ENCODE peak calls at places on chromosomes 1 and 21, in seven cellular contexts. One of them, this sample, is unnamed. For H3K4me1, the result is how much of the 10 kb centered on the place peaks cover.

GRCh38 chr1:77392486-77392885 is 110.7 kb downstream of the AK5 start:
- DNase-seq in CD4-positive, alpha-beta memory T cell: no peak
- DNase-seq in left ventricle myocardium inferior: no peak
- DNase-seq in thoracic aorta: no peak
- DNase-seq in aorta: no peak
- DNase-seq in colonic mucosa: no peak
- DNase-seq in body of pancreas: no peak
- DNase-seq in this sample: no peak

GRCh38 chr1:201728731-201729130 is 100.2 kb upstream of the IPO9 start:
- DNase-seq in thoracic aorta: no peak
- DNase-seq in CD4-positive, alpha-beta memory T cell: no peak
- DNase-seq in aorta: no peak
- DNase-seq in colonic mucosa: no peak
- DNase-seq in body of pancreas: no peak
- DNase-seq in left ventricle myocardium inferior: no peak
- DNase-seq in this sample: no peak

GRCh38 chr1:237927198-237927597 is 36.5 kb upstream of the ZP4 start:
- DNase-seq in CD4-positive, alpha-beta memory T cell: no peak
- DNase-seq in thoracic aorta: no peak
- DNase-seq in aorta: no peak
- DNase-seq in body of pancreas: no peak
- DNase-seq in colonic mucosa: no peak
- DNase-seq in left ventricle myocardium inferior: no peak
- DNase-seq in this sample: no peak

GRCh38 chr1:93433407-93433961 is 14.4 kb upstream of the FNBP1L start:
- DNase-seq in body of pancreas: peak
- DNase-seq in CD4-positive, alpha-beta memory T cell: no peak
- DNase-seq in left ventricle myocardium inferior: no peak
- DNase-seq in thoracic aorta: no peak
- DNase-seq in colonic mucosa: no peak
- DNase-seq in aorta: no peak
- DNase-seq in this sample: no peak

GRCh38 chr1:6995789-6996188 is 210.5 kb downstream of the CAMTA1 start:
- DNase-seq in CD4-positive, alpha-beta memory T cell: no peak
- DNase-seq in colonic mucosa: no peak
- DNase-seq in left ventricle myocardium inferior: no peak
- DNase-seq in thoracic aorta: no peak
- DNase-seq in body of pancreas: no peak
- DNase-seq in aorta: no peak
- DNase-seq in this sample: no peak

GRCh38 chr21:32580949-32581348 is 4.4 kb downstream of the TCP10L start:
- DNase-seq in thoracic aorta: no peak
- DNase-seq in aorta: no peak
- DNase-seq in CD4-positive, alpha-beta memory T cell: no peak
- DNase-seq in colonic mucosa: no peak
- DNase-seq in left ventricle myocardium inferior: no peak
- DNase-seq in body of pancreas: no peak
- DNase-seq in this sample: no peak

GRCh38 chr21:30561264-30561895 is at the start of gene KRTAP19-7:
- DNase-seq in aorta: no peak
- DNase-seq in thoracic aorta: no peak
- DNase-seq in colonic mucosa: no peak
- DNase-seq in CD4-positive, alpha-beta memory T cell: no peak
- DNase-seq in left ventricle myocardium inferior: no peak
- DNase-seq in body of pancreas: no peak
- DNase-seq in this sample: no peak

GRCh38 chr1:22196641-22197040 is 53.7 kb upstream of the WNT4 start:
- DNase-seq in thoracic aorta: no peak
- DNase-seq in colonic mucosa: no peak
- DNase-seq in CD4-positive, alpha-beta memory T cell: no peak
- DNase-seq in left ventricle myocardium inferior: no peak
- DNase-seq in body of pancreas: no peak
- DNase-seq in aorta: no peak
- DNase-seq in this sample: no peak

GRCh38 chr1:198088360-198089071 is 68.3 kb upstream of the NEK7 start:
- DNase-seq in colonic mucosa: no peak
- DNase-seq in left ventricle myocardium inferior: no peak
- DNase-seq in body of pancreas: no peak
- DNase-seq in CD4-positive, alpha-beta memory T cell: peak
- DNase-seq in thoracic aorta: no peak
- DNase-seq in aorta: no peak
- DNase-seq in this sample: no peak

GRCh38 chr1:231827337-231828105 is 200.9 kb downstream of the DISC1 start:
- DNase-seq in thoracic aorta: no peak
- DNase-seq in CD4-positive, alpha-beta memory T cell: no peak
- DNase-seq in colonic mucosa: no peak
- DNase-seq in aorta: no peak
- DNase-seq in left ventricle myocardium inferior: no peak
- DNase-seq in body of pancreas: no peak
- DNase-seq in this sample: no peak

GRCh38 chr1:2174348-2175054 is 20.1 kb downstream of the FAAP20 start:
- DNase-seq in left ventricle myocardium inferior: peak
- DNase-seq in colonic mucosa: peak
- DNase-seq in thoracic aorta: no peak
- DNase-seq in CD4-positive, alpha-beta memory T cell: peak
- DNase-seq in aorta: no peak
- DNase-seq in body of pancreas: peak
- DNase-seq in this sample: no peak

DNA sequence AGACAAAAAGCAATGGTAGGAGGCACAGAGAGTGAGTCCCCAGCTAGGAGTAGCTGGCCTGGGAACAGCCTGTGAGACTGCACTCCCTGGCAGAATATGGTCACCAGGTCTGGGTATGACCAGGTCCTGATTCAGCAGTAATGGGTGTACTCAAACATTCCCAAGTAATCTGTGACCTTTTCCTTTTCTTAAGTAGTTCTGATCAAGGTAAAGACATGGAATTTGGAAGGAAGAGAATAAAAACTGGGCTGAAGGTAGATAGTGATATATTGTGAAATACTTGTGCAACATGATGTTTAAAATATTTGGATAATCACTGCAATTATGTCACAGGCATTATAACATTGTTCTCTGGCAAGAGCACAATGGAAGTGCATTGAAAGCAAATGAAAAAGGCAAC is 147.2 kb upstream of the DPYD start:
- DNase-seq in body of pancreas: no peak
- DNase-seq in thoracic aorta: no peak
- DNase-seq in colonic mucosa: no peak
- DNase-seq in aorta: no peak
- DNase-seq in left ventricle myocardium inferior: no peak
- DNase-seq in CD4-positive, alpha-beta memory T cell: no peak
- DNase-seq in this sample: no peak
- H3K4me3 ChIP-seq in body of pancreas: no peak
- H3K4me3 ChIP-seq in thoracic aorta: no peak
- H3K4me3 ChIP-seq in colonic mucosa: no peak
- H3K4me3 ChIP-seq in aorta: no peak
- H3K4me3 ChIP-seq in left ventricle myocardium inferior: no peak
- H3K4me3 ChIP-seq in CD4-positive, alpha-beta memory T cell: no peak
- H3K4me3 ChIP-seq in this sample: no peak

GRCh38 chr1:54305906-54306514 is 100.2 kb downstream of the SSBP3 start:
- DNase-seq in thoracic aorta: no peak
- DNase-seq in body of pancreas: no peak
- DNase-seq in CD4-positive, alpha-beta memory T cell: no peak
- DNase-seq in aorta: no peak
- DNase-seq in colonic mucosa: no peak
- DNase-seq in left ventricle myocardium inferior: no peak
- DNase-seq in this sample: no peak
- H3K4me1 ChIP-seq in thoracic aorta: under half
- H3K4me1 ChIP-seq in body of pancreas: under half
- H3K4me1 ChIP-seq in CD4-positive, alpha-beta memory T cell: under half
- H3K4me1 ChIP-seq in aorta: under half
- H3K4me1 ChIP-seq in colonic mucosa: under half
- H3K4me1 ChIP-seq in left ventricle myocardium inferior: half or more
- H3K4me1 ChIP-seq in this sample: half or more

DNA sequence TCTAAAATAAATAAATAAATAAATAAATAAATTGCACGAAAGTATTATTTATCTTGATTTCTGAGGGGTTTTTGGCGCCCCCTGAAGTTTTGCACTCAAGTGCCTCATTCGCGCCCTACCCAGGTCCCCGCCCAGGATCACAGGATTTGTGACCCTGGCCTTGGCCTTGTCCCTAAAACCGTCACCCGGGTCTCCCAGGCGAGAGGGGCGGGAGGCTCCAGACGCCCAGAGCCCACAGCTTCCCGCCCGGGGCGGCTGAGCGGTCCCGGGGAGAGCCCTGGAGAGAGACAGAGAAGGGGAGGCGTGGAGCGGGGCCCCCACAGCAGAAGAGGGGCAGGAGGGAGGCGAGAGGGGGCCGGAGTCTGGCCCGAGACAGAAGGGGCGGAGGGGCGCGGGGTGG is 91.8 kb upstream of the CASZ1 start:
- DNase-seq in aorta: peak
- DNase-seq in CD4-positive, alpha-beta memory T cell: no peak
- DNase-seq in left ventricle myocardium inferior: no peak
- DNase-seq in colonic mucosa: no peak
- DNase-seq in thoracic aorta: no peak
- DNase-seq in body of pancreas: no peak
- DNase-seq in this sample: no peak
- H3K4me3 ChIP-seq in aorta: no peak
- H3K4me3 ChIP-seq in CD4-positive, alpha-beta memory T cell: no peak
- H3K4me3 ChIP-seq in left ventricle myocardium inferior: peak
- H3K4me3 ChIP-seq in colonic mucosa: no peak
- H3K4me3 ChIP-seq in thoracic aorta: no peak
- H3K4me3 ChIP-seq in body of pancreas: no peak
- H3K4me3 ChIP-seq in this sample: peak

GRCh38 chr1:32774950-32775634 is 42.1 kb downstream of the YARS1 start:
- DNase-seq in body of pancreas: peak
- DNase-seq in CD4-positive, alpha-beta memory T cell: no peak
- DNase-seq in thoracic aorta: no peak
- DNase-seq in left ventricle myocardium inferior: no peak
- DNase-seq in colonic mucosa: no peak
- DNase-seq in aorta: no peak
- DNase-seq in this sample: no peak

GRCh38 chr1:32773018-32773763 is 44.0 kb downstream of the YARS1 start:
- DNase-seq in body of pancreas: peak
- DNase-seq in left ventricle myocardium inferior: peak
- DNase-seq in CD4-positive, alpha-beta memory T cell: peak
- DNase-seq in thoracic aorta: peak
- DNase-seq in colonic mucosa: peak
- DNase-seq in aorta: peak
- DNase-seq in this sample: peak

GRCh38 chr1:32774464-32774808 is 42.7 kb downstream of the YARS1 start:
- DNase-seq in colonic mucosa: no peak
- DNase-seq in body of pancreas: no peak
- DNase-seq in CD4-positive, alpha-beta memory T cell: no peak
- DNase-seq in aorta: no peak
- DNase-seq in thoracic aorta: no peak
- DNase-seq in left ventricle myocardium inferior: no peak
- DNase-seq in this sample: no peak

GRCh38 chr1:32772281-32773017 is 44.7 kb downstream of the YARS1 start:
- DNase-seq in body of pancreas: no peak
- DNase-seq in colonic mucosa: no peak
- DNase-seq in left ventricle myocardium inferior: no peak
- DNase-seq in CD4-positive, alpha-beta memory T cell: no peak
- DNase-seq in thoracic aorta: no peak
- DNase-seq in aorta: no peak
- DNase-seq in this sample: no peak

DNA sequence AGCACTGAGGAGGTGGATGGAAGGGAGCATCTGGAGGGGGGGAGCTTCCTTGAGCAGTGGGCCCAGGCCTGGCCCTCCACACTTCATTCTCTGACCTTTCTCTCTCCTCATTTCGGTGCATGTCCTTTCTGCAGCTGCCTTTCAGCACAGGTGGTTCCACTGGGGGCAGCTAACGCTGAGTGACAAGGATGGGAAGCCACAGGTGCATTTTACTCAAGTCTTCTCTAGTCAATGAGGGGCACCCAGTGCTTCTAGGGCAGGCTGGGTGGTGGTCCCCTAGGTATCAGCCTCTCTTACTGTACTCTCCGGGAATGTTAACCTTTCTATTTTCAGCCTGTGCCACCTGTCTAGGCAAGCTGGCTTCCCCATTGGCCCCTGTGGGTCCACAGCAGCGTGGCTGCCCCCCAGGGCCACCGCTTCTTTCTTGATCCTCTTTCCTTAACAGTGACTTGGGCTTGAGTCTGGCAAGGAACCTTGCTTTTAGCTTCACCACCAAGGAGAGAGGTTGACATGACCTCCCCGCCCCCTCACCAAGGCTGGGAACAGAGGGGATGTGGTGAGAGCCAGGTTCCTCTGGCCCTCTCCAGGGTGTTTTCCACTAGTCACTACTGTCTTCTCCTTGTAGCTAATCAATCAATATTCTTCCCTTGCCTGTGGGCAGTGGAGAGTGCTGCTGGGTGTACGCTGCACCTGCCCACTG is 43.2 kb downstream of the YARS1 start:
- DNase-seq in colonic mucosa: no peak
- DNase-seq in thoracic aorta: no peak
- DNase-seq in left ventricle myocardium inferior: no peak
- DNase-seq in CD4-positive, alpha-beta memory T cell: no peak
- DNase-seq in aorta: no peak
- DNase-seq in body of pancreas: no peak
- DNase-seq in this sample: peak
- H3K4me1 ChIP-seq in colonic mucosa: under half
- H3K4me1 ChIP-seq in thoracic aorta: under half
- H3K4me1 ChIP-seq in left ventricle myocardium inferior: under half
- H3K4me1 ChIP-seq in CD4-positive, alpha-beta memory T cell: under half
- H3K4me1 ChIP-seq in aorta: under half
- H3K4me1 ChIP-seq in body of pancreas: under half
- H3K4me1 ChIP-seq in this sample: under half

GRCh38 chr1:110673805-110674336 is 869 bp downstream of the KCNA3 start:
- DNase-seq in body of pancreas: no peak
- DNase-seq in CD4-positive, alpha-beta memory T cell: peak
- DNase-seq in thoracic aorta: no peak
- DNase-seq in colonic mucosa: no peak
- DNase-seq in aorta: no peak
- DNase-seq in left ventricle myocardium inferior: no peak
- DNase-seq in this sample: no peak

GRCh38 chr1:110677016-110677415 is 2.3 kb upstream of the KCNA3 start:
- DNase-seq in left ventricle myocardium inferior: no peak
- DNase-seq in aorta: no peak
- DNase-seq in CD4-positive, alpha-beta memory T cell: no peak
- DNase-seq in body of pancreas: no peak
- DNase-seq in thoracic aorta: no peak
- DNase-seq in colonic mucosa: no peak
- DNase-seq in this sample: no peak

GRCh38 chr1:110675060-110675791 is 486 bp upstream of the KCNA3 start:
- DNase-seq in aorta: no peak
- DNase-seq in body of pancreas: no peak
- DNase-seq in left ventricle myocardium inferior: no peak
- DNase-seq in colonic mucosa: no peak
- DNase-seq in CD4-positive, alpha-beta memory T cell: no peak
- DNase-seq in thoracic aorta: no peak
- DNase-seq in this sample: no peak

GRCh38 chr1:110674337-110675059 is at the start of gene KCNA3:
- DNase-seq in colonic mucosa: peak
- DNase-seq in aorta: peak
- DNase-seq in left ventricle myocardium inferior: peak
- DNase-seq in CD4-positive, alpha-beta memory T cell: peak
- DNase-seq in thoracic aorta: no peak
- DNase-seq in body of pancreas: peak
- DNase-seq in this sample: no peak

DNA sequence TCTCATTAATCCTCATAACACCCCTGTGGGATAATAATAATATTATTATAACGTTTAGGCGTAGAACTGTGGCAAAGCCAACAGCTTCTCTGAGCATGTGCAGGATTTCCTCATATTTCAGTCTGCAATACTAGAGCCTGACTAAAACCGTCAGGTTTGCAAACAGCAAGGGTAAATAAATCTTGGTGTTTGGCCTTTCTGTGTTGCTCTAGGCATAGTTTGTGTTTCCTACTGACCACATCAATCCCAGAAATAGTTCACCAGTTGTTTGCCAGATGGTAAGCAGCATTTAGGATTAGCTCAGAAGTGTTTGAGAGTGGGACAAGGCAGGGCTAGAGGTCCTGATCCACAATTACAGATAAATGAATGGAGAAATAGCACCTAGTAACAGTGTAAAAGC is 2.8 kb upstream of the KCNA3 start:
- DNase-seq in aorta: no peak
- DNase-seq in colonic mucosa: no peak
- DNase-seq in left ventricle myocardium inferior: no peak
- DNase-seq in CD4-positive, alpha-beta memory T cell: no peak
- DNase-seq in body of pancreas: no peak
- DNase-seq in thoracic aorta: no peak
- DNase-seq in this sample: no peak
- H3K4me3 ChIP-seq in aorta: no peak
- H3K4me3 ChIP-seq in colonic mucosa: no peak
- H3K4me3 ChIP-seq in left ventricle myocardium inferior: no peak
- H3K4me3 ChIP-seq in CD4-positive, alpha-beta memory T cell: no peak
- H3K4me3 ChIP-seq in body of pancreas: no peak
- H3K4me3 ChIP-seq in thoracic aorta: no peak
- H3K4me3 ChIP-seq in this sample: no peak